ENCODE peak calls at places on chromosomes 4 and X, in five cellular contexts. One of them, this sample, is unnamed.

GRCh38 chr4:73864973-73865372 is 4.2 kb upstream of the CXCL1 start:
- DNase-seq in epithelial cell of prostate: no peak
- DNase-seq in ascending aorta: no peak
- DNase-seq in prostate gland: no peak
- DNase-seq in A549: no peak
- DNase-seq in this sample: no peak

GRCh38 chr4:114752404-114752803 is 153.8 kb downstream of the UGT8 start:
- DNase-seq in A549: no peak
- DNase-seq in epithelial cell of prostate: no peak
- DNase-seq in ascending aorta: no peak
- DNase-seq in prostate gland: no peak
- DNase-seq in this sample: no peak

GRCh38 chrX:109347618-109348017 is 134.3 kb downstream of the GUCY2F start:
- DNase-seq in epithelial cell of prostate: no peak
- DNase-seq in ascending aorta: no peak
- DNase-seq in A549: no peak
- DNase-seq in prostate gland: no peak
- DNase-seq in this sample: no peak

GRCh38 chr4:39415678-39416283 is 9.1 kb downstream of the KLB start:
- DNase-seq in epithelial cell of prostate: no peak
- DNase-seq in ascending aorta: no peak
- DNase-seq in prostate gland: no peak
- DNase-seq in A549: no peak
- DNase-seq in this sample: no peak

GRCh38 chrX:134669378-134670098 is 11.3 kb upstream of the PLAC1 start:
- DNase-seq in epithelial cell of prostate: no peak
- DNase-seq in ascending aorta: no peak
- DNase-seq in A549: peak; percentile 87
- DNase-seq in prostate gland: no peak
- DNase-seq in this sample: peak; percentile 64

GRCh38 chrX:9844936-9845573 is 58.8 kb downstream of the SHROOM2 start:
- DNase-seq in A549: no peak
- DNase-seq in epithelial cell of prostate: no peak
- DNase-seq in prostate gland: no peak
- DNase-seq in ascending aorta: no peak
- DNase-seq in this sample: no peak

GRCh38 chr4:1409806-1410425 is 3.7 kb upstream of the NKX1-1 start:
- DNase-seq in A549: no peak
- DNase-seq in prostate gland: no peak
- DNase-seq in ascending aorta: no peak
- DNase-seq in epithelial cell of prostate: no peak
- DNase-seq in this sample: no peak

GRCh38 chr4:168374772-168375523 is 56.4 kb upstream of the DDX60 start:
- DNase-seq in prostate gland: no peak
- DNase-seq in A549: no peak
- DNase-seq in epithelial cell of prostate: no peak
- DNase-seq in ascending aorta: no peak
- DNase-seq in this sample: no peak

GRCh38 chrX:32126997-32127396 is 1055.2 kb upstream of the FTHL17 start:
- DNase-seq in A549: no peak
- DNase-seq in epithelial cell of prostate: no peak
- DNase-seq in ascending aorta: no peak
- DNase-seq in prostate gland: no peak
- DNase-seq in this sample: no peak

GRCh38 chr4:154740462-154740861 is 3.3 kb upstream of the LRAT start:
- DNase-seq in epithelial cell of prostate: no peak
- DNase-seq in prostate gland: no peak
- DNase-seq in ascending aorta: no peak
- DNase-seq in A549: no peak
- DNase-seq in this sample: no peak

GRCh38 chrX:4253092-4253491 is 539.6 kb upstream of the PRKX start:
- DNase-seq in prostate gland: no peak
- DNase-seq in ascending aorta: no peak
- DNase-seq in A549: no peak
- DNase-seq in epithelial cell of prostate: no peak
- DNase-seq in this sample: no peak

GRCh38 chr4:163693776-163694175 is 199.3 kb downstream of the TMA16 start:
- DNase-seq in ascending aorta: no peak
- DNase-seq in prostate gland: no peak
- DNase-seq in A549: peak; percentile 17
- DNase-seq in epithelial cell of prostate: no peak
- DNase-seq in this sample: no peak

DNA sequence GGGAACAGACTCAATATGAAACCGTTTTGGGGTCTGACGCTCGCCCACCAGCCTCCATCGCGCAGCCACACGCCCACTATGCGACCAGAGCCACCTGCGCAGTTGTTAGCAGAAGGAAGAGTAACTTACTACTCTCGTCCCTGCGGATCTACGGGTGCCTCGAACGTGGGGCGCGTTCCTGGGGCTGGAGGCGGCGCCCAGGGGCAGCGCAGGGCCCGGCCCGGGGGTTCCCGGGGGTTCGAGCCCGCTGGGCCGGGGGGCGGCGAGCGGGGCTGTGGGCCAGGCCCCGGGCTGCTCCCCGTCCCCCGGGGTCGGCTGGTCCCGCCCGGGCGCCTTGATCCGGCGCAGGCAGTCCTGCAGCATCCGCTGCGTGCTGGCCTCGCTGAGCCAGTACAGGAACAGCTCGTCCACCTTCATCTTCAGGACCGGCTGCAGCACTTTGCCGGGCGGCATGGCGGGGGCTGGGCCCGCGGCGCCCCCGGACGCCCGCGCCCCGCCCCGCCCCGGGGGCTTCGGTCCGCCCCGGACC is 404 bp downstream of the PPP2R3B start:
- DNase-seq in ascending aorta: no peak
- DNase-seq in A549: no peak
- DNase-seq in epithelial cell of prostate: no peak
- DNase-seq in prostate gland: no peak
- DNase-seq in this sample: no peak
- H3K27ac ChIP-seq in ascending aorta: peak overlapping the region; percentile 94
- H3K27ac ChIP-seq in A549: peak overlapping the region; percentile 96
- H3K27ac ChIP-seq in epithelial cell of prostate: peak overlapping the region; percentile 89
- H3K27ac ChIP-seq in prostate gland: peak overlapping the region; percentile 99
- H3K27ac ChIP-seq in this sample: peak overlapping the region; percentile 89

GRCh38 chr4:40678421-40678820 is 48.8 kb upstream of the RBM47 start:
- DNase-seq in ascending aorta: no peak
- DNase-seq in epithelial cell of prostate: no peak
- DNase-seq in A549: no peak
- DNase-seq in prostate gland: no peak
- DNase-seq in this sample: no peak
- H3K27ac ChIP-seq in ascending aorta: no peak overlapping the region
- H3K27ac ChIP-seq in epithelial cell of prostate: peak overlapping the region; percentile 57
- H3K27ac ChIP-seq in A549: peak overlapping the region; percentile 67
- H3K27ac ChIP-seq in prostate gland: no peak overlapping the region
- H3K27ac ChIP-seq in this sample: no peak overlapping the region

DNA sequence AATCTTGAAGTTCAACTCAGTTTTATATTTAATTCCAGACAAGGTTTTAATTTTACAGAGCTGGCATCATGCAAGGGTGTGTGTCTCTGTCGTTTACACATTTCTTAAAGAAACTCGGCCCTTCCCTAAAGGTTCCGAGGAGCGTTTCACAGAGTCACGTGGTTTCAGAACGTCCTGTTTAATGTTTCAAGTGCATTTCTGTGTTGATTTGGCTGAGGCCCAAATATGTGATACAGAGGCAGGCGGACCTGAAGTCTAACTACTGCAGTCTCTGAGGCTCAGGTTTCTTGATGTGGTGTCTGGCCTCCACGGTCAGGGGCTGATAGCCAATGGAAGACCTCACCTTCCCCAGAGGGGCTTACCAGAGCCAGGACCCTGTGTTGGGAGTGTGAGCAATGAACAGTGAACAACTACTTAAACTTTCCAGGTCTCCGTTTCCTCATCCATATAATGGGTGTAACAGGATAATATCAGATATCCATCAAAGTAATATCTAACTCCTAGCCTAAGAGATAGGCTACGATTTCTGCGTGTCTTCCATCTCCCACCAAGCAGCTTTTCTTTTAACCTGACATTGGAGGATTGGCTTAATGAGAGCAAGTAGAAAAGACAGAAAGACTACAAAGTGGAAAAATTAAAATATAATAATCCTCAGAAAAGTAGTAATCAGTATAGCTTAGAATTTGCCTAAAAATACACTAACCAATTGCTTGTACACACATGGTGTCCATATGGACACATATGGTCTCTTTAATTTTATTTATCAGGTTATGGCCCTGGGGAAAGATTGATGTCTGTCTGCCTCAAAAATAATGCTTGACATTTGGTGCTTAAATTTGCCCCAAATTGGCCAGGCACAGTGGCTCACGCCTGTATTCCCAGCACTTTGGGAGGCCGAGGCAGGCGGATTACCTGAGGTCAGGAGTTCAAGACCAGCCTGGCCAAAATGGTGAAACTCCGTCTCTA is 50.0 kb upstream of the TRIM2 start:
- DNase-seq in epithelial cell of prostate: no peak
- DNase-seq in ascending aorta: no peak
- DNase-seq in A549: peak; percentile 43
- DNase-seq in prostate gland: peak; percentile 12
- DNase-seq in this sample: peak; percentile 65
- H3K27ac ChIP-seq in epithelial cell of prostate: no peak overlapping the region
- H3K27ac ChIP-seq in ascending aorta: peak overlapping the region; percentile 70
- H3K27ac ChIP-seq in A549: peak overlapping the region; percentile 83
- H3K27ac ChIP-seq in prostate gland: peak overlapping the region; percentile 39
- H3K27ac ChIP-seq in this sample: no peak overlapping the region

GRCh38 chr4:151658959-151659593 is 101.7 kb downstream of the GATB start:
- DNase-seq in A549: no peak
- DNase-seq in prostate gland: no peak
- DNase-seq in epithelial cell of prostate: no peak
- DNase-seq in ascending aorta: no peak
- DNase-seq in this sample: no peak

GRCh38 chr4:151661873-151662272 is 98.9 kb downstream of the GATB start:
- DNase-seq in ascending aorta: no peak
- DNase-seq in A549: no peak
- DNase-seq in prostate gland: no peak
- DNase-seq in epithelial cell of prostate: no peak
- DNase-seq in this sample: no peak

GRCh38 chr4:151660676-151661075 is 100.1 kb downstream of the GATB start:
- DNase-seq in epithelial cell of prostate: no peak
- DNase-seq in ascending aorta: no peak
- DNase-seq in prostate gland: no peak
- DNase-seq in A549: no peak
- DNase-seq in this sample: no peak

GRCh38 chr4:151657896-151658295 is 102.9 kb downstream of the GATB start:
- DNase-seq in A549: no peak
- DNase-seq in epithelial cell of prostate: no peak
- DNase-seq in prostate gland: no peak
- DNase-seq in ascending aorta: no peak
- DNase-seq in this sample: no peak

DNA sequence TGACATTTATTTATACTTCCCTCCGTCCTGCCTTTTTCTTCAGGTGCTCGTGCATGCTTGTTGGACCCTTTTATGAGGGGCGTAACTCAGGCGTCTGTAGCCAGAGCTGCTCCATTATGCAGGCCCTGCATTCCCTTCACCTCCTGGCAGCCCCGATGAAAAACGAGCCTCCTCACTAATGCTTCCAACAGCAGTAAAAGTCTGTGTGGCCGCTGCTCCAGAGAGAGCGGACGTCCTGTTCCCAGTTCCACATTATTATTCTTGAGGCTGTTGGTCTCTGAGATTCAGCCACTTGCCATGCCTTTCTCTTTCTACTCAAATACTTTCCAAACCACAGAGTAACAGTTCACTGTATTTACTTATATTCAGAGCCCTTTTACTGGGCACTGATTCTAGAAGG is 101.2 kb downstream of the GATB start:
- DNase-seq in prostate gland: peak; percentile 72
- DNase-seq in ascending aorta: no peak
- DNase-seq in epithelial cell of prostate: no peak
- DNase-seq in A549: no peak
- DNase-seq in this sample: no peak
- H3K27ac ChIP-seq in prostate gland: peak overlapping the region; percentile 67
- H3K27ac ChIP-seq in ascending aorta: no peak overlapping the region
- H3K27ac ChIP-seq in epithelial cell of prostate: no peak overlapping the region
- H3K27ac ChIP-seq in A549: no peak overlapping the region
- H3K27ac ChIP-seq in this sample: no peak overlapping the region